ENCODE peak calls at places on chromosome X, in seven cellular contexts. E, R, N, H, U, B and M are unnamed samples.

GRCh38 chrX:148665001-148665400 is 164.6 kb downstream of the AFF2 start:
- DNase-seq in R (no peak), H (no peak), B (no peak), N (no peak), U (no peak), E (no peak), M (no peak)

GRCh38 chrX:53262189-53262917 is 19.0 kb downstream of the IQSEC2 start:
- DNase-seq in H (no peak), B (no peak), N (no peak), R (no peak), E (no peak), U (no peak), M (no peak)

GRCh38 chrX:57121162-57121741 is at the start of gene SPIN2B:
- DNase-seq in H (peak; percentile 71), B (peak; percentile 93), R (peak; percentile 69), E (peak; percentile 63), U (peak; percentile 86), N (peak; percentile 83), M (peak; percentile 91)

GRCh38 chrX:426881-427280 is 40.2 kb upstream of the PPP2R3B start:
- DNase-seq in H (no peak), B (no peak), N (no peak), U (no peak), R (peak; percentile 34), E (no peak), M (no peak)

GRCh38 chrX:20514358-20514757 is 247.6 kb upstream of the RPS6KA3 start:
- DNase-seq in U (no peak), H (peak; percentile 92), E (peak; percentile 52), B (no peak), R (peak; percentile 74), N (peak; percentile 69), M (no peak)

GRCh38 chrX:2577844-2578444 is 77.2 kb upstream of the DHRSX start:
- DNase-seq in H (no peak), N (no peak), U (no peak), E (no peak), B (peak; percentile 36), R (no peak), M (no peak)

GRCh38 chrX:119181491-119181890 is 53.9 kb upstream of the KIAA1210 start:
- DNase-seq in R (no peak), H (peak; percentile 22), B (no peak), E (peak; percentile 23), U (no peak), N (peak; percentile 53), M (peak; percentile 56)

GRCh38 chrX:34918091-34918736 is 24.4 kb upstream of the FAM47B start:
- DNase-seq in U (no peak), E (peak; percentile 58), H (peak; percentile 78), R (peak; percentile 58), N (peak; percentile 35), B (no peak), M (no peak)

GRCh38 chrX:104854188-104854587 is 288.2 kb downstream of the IL1RAPL2 start:
- DNase-seq in B (no peak), E (no peak), H (peak; percentile 70), R (no peak), U (no peak), N (no peak), M (no peak)

GRCh38 chrX:2967998-2968909 is 38.1 kb upstream of the ARSH start:
- DNase-seq in E (peak; percentile 43), R (no peak), U (peak; percentile 35), H (peak; percentile 55), B (no peak), N (peak; percentile 62), M (peak; percentile 80)

GRCh38 chrX:118448273-118448783 is 47.3 kb upstream of the DOCK11 start:
- DNase-seq in R (no peak), U (no peak), H (peak; percentile 18), E (peak; percentile 18), N (no peak), B (no peak), M (no peak)

GRCh38 chrX:40189621-40190020 is 91.9 kb upstream of the BCOR start:
- DNase-seq in N (no peak), H (no peak), E (no peak), U (no peak), R (no peak), B (no peak), M (no peak)

GRCh38 chrX:8125566-8125965 is 45.5 kb downstream of the VCX2 start:
- DNase-seq in B (no peak), N (no peak), E (no peak), R (no peak), U (no peak), H (no peak), M (no peak)

GRCh38 chrX:124211312-124211942 is 121.0 kb upstream of the TEX13D start:
- DNase-seq in N (peak; percentile 11), H (peak; percentile 30), U (no peak), E (peak; percentile 8), B (no peak), R (peak; percentile 15), M (no peak)

GRCh38 chrX:124217289-124218251 is 114.9 kb upstream of the TEX13D start:
- DNase-seq in U (peak; percentile 36), E (no peak), B (no peak), N (peak; percentile 2), H (no peak), R (peak; percentile 0), M (no peak)

GRCh38 chrX:124215786-124216185 is 116.7 kb upstream of the TEX13D start:
- DNase-seq in U (no peak), B (no peak), H (no peak), N (no peak), R (no peak), E (no peak), M (no peak)

GRCh38 chrX:124212622-124213021 is 119.8 kb upstream of the TEX13D start:
- DNase-seq in H (no peak), R (no peak), B (no peak), U (no peak), N (no peak), E (no peak), M (no peak)

DNA sequence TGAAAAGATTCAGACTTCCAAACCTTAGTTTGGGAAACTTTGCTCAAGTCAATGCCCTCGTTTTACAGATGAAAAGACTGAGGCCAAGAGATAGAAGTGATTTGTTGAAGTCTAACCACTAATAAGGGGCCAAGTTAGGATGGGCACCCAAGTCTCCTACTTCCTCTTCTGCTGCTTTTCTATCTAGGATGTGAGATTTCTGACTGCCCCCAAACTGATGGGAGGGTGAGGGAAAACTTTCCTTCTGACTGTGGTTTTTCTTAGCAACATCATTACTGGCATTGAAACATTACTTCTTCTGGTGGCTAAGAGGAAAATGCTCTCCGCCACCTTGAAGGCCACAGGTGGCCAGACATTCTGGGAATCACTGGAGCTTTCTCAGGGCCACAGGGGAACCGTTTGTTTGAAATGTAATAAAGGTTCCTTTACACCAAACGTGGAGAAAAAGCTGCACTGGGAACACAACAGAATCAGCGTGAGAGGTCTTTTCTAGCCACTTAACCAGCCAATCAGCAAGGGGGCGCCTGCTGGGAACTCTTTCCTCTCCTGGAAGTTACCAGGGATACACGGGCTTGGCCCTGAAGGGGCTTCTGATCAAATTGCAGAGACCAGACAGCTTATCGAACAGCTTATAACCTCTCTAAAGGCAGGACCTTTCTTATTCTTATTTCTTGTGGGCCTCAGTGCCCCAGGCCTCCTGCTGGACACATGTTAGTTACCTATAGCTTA is 115.9 kb upstream of the TEX13D start:
- DNase-seq in U (no peak), R (no peak), H (no peak), N (no peak), E (no peak), B (no peak), M (no peak)
- TF ChIP-seq CTCF in U (no peak), R (no peak), H (no peak), N (no peak), E (no peak), B (no peak), M (no peak)

DNA sequence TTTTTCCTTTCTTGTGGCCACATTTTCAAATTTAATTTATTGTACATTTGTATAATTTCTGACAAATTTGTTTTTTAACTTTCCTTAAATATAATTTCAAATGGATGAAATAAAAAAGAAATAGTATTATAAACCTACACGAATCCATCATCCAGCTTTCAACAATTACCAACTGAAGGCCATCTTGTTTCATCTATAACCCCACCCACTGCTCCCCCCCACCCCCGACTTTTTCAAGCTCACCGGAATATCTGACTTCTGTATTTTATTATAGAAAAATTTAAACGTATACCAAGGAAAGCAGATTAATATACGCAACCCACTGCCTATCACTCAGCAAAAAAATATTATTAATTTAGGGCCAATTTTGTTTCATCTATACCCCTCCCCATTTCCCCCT is 1.1 kb downstream of the MORF4L2 start:
- DNase-seq in H (peak; percentile 21), R (no peak), B (no peak), U (no peak), N (peak; percentile 44), E (peak; percentile 24), M (no peak)
- TF ChIP-seq CTCF in H (no peak), R (no peak), B (no peak), U (no peak), N (no peak), E (no peak), M (no peak)

DNA sequence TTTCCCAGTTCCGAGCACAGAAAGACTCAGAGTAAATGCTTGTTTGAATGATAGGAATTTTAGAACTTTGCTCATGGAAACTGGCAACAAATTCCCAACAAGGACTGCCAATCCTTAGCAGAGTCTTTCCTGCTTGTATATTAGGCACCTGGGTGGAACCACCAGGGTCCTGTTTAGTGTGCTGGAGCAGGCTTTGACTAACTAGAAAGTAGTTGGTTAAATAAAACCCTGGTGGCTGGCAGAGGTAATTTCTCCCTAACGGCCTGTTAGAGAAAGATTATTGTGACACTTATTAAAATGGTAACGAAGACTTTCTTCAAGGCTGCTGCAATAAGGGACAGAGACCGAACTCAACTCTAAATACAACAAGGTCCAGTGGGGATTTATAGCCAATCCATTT is 103.6 kb upstream of the TEX13D start:
- DNase-seq in U (no peak), E (no peak), B (no peak), N (no peak), R (no peak), H (no peak), M (no peak)
- TF ChIP-seq CTCF in U (no peak), E (no peak), B (no peak), N (no peak), R (no peak), H (no peak), M (no peak)

GRCh38 chrX:43005561-43005960 is 227.6 kb upstream of the PPP1R2C start:
- DNase-seq in H (no peak), E (no peak), U (no peak), N (no peak), R (no peak), B (no peak), M (no peak)

GRCh38 chrX:43003939-43004338 is 226.0 kb upstream of the PPP1R2C start:
- DNase-seq in R (no peak), U (no peak), H (no peak), N (no peak), E (no peak), B (no peak), M (no peak)

GRCh38 chrX:43003204-43003565 is 225.2 kb upstream of the PPP1R2C start:
- DNase-seq in U (no peak), H (no peak), N (no peak), R (no peak), B (no peak), E (no peak), M (no peak)

GRCh38 chrX:43000121-43000520 is 222.2 kb upstream of the PPP1R2C start:
- DNase-seq in B (no peak), E (no peak), U (no peak), H (no peak), R (no peak), N (no peak), M (no peak)

GRCh38 chrX:43002526-43003203 is 224.7 kb upstream of the PPP1R2C start:
- DNase-seq in U (no peak), H (no peak), E (no peak), N (no peak), R (no peak), B (no peak), M (no peak)
- TF ChIP-seq CTCF in U (no peak), H (no peak), E (no peak), N (no peak), R (no peak), B (no peak), M (no peak)